ENCODE peak calls at places on chromosomes 4 and X, in nine cellular contexts. B is epithelial cell of prostate; N is NCI-H2081; G is HCT116; O is right cardiac atrium; I is stimulated activated CD4-positive, alpha-beta T cell treated with anti-CD3 and anti-CD28 coated beads, Interleukin-1b, Interleukin-23, amount 100 ng/mL, for 1 hour; C is AG04450; A is foreskin fibroblast; P is hippocampal formation. S is an unnamed sample.

GRCh38 chrX:47200385-47201150 is 6.9 kb downstream of the UBA1 start:
- DNase-seq in B (no peak), N (no peak), G (no peak), O (no peak), I (no peak), C (no peak), A (peak), P (no peak), S (no peak)

GRCh38 chrX:149074429-149074828 is 430.7 kb downstream of the IDS start:
- DNase-seq in B (no peak), N (no peak), G (no peak), O (peak), I (no peak), C (no peak), A (peak), P (no peak), S (no peak)

GRCh38 chrX:138756234-138756633 is 44.7 kb upstream of the FGF13 start:
- DNase-seq in B (no peak), N (no peak), G (no peak), O (peak), I (no peak), C (no peak), A (peak), P (no peak), S (no peak)

GRCh38 chr4:8938137-8938536 is 66.5 kb upstream of the HMX1 start:
- DNase-seq in B (no peak), N (no peak), G (no peak), O (no peak), I (no peak), C (no peak), A (no peak), P (no peak), S (no peak)

GRCh38 chrX:117990438-117990837 is 126.2 kb downstream of the KLHL13 start:
- DNase-seq in B (peak), N (no peak), G (no peak), O (no peak), I (no peak), C (peak), A (peak), P (no peak), S (no peak)

GRCh38 chr4:169795585-169795984 is 37.8 kb upstream of the HPF1 start:
- DNase-seq in B (no peak), N (no peak), G (no peak), O (no peak), I (no peak), C (no peak), A (peak), P (no peak), S (no peak)

GRCh38 chr4:132587626-132588025 is 561.5 kb upstream of the PCDH10 start:
- DNase-seq in B (no peak), N (no peak), G (no peak), O (no peak), I (no peak), C (no peak), A (no peak), P (no peak), S (no peak)

GRCh38 chr4:19005211-19005610 is 983.7 kb upstream of the LCORL start:
- DNase-seq in B (no peak), N (no peak), G (no peak), O (no peak), I (no peak), C (peak), A (no peak), P (no peak), S (no peak)

GRCh38 chrX:63747331-63747730 is 37.7 kb downstream of the ARHGEF9 start:
- DNase-seq in B (no peak), N (no peak), G (no peak), O (no peak), I (no peak), C (peak), A (peak), P (no peak), S (no peak)

GRCh38 chr4:183362916-183363542 is 40.8 kb upstream of the CLDN24 start:
- DNase-seq in B (no peak), N (no peak), G (peak), O (no peak), I (no peak), C (no peak), A (peak), P (no peak), S (no peak)

GRCh38 chr4:137106287-137106686 is 426.0 kb downstream of the PCDH18 start:
- DNase-seq in B (no peak), N (no peak), G (no peak), O (no peak), I (no peak), C (no peak), A (no peak), P (no peak), S (no peak)

GRCh38 chr4:55742655-55743191 is 76.9 kb upstream of the EXOC1L start:
- DNase-seq in B (no peak), N (no peak), G (no peak), O (no peak), I (no peak), C (peak), A (peak), P (no peak), S (no peak)

GRCh38 chrX:56786889-56787733 is 58.1 kb downstream of the NBDY start:
- DNase-seq in B (no peak), N (no peak), G (no peak), O (no peak), I (no peak), C (no peak), A (no peak), P (no peak), S (no peak)

GRCh38 chrX:1545776-1546408 is 8.9 kb upstream of the P2RY8 start:
- DNase-seq in B (no peak), N (no peak), G (no peak), O (no peak), I (no peak), C (no peak), A (no peak), P (no peak), S (no peak)

GRCh38 chrX:421646-422325 is 35.1 kb upstream of the PPP2R3B start:
- DNase-seq in B (no peak), N (no peak), G (no peak), O (peak), I (no peak), C (no peak), A (no peak), P (no peak), S (no peak)

GRCh38 chr4:63618883-63619573 is 790.2 kb downstream of the TECRL start:
- DNase-seq in B (no peak), N (no peak), G (no peak), O (no peak), I (no peak), C (no peak), A (no peak), P (no peak), S (no peak)

GRCh38 chr4:98584265-98584664 is 74.1 kb downstream of the TSPAN5 start:
- DNase-seq in B (peak), N (no peak), G (no peak), O (no peak), I (no peak), C (no peak), A (peak), P (no peak), S (no peak)

GRCh38 chr4:20311863-20312262 is 60.2 kb downstream of the SLIT2 start:
- DNase-seq in B (no peak), N (no peak), G (no peak), O (no peak), I (no peak), C (peak), A (no peak), P (no peak), S (no peak)

GRCh38 chr4:113996599-113997177 is 17.2 kb upstream of the ARSJ start:
- DNase-seq in B (peak), N (no peak), G (no peak), O (no peak), I (no peak), C (no peak), A (peak), P (no peak), S (no peak)

GRCh38 chr4:151744614-151745013 is 16.2 kb downstream of the GATB start:
- DNase-seq in B (peak), N (no peak), G (peak), O (no peak), I (no peak), C (peak), A (peak), P (no peak), S (no peak)

GRCh38 chr4:76993787-76994641 is 44.5 kb downstream of the SEPTIN11 start:
- DNase-seq in B (no peak), N (no peak), G (no peak), O (no peak), I (peak), C (no peak), A (no peak), P (no peak), S (no peak)

GRCh38 chrX:138011461-138011860 is 445.5 kb downstream of the ZIC3 start:
- DNase-seq in B (no peak), N (no peak), G (no peak), O (no peak), I (no peak), C (no peak), A (no peak), P (no peak), S (no peak)

GRCh38 chrX:54386314-54386713 is 28.5 kb upstream of the WNK3 start:
- DNase-seq in B (no peak), N (no peak), G (no peak), O (no peak), I (no peak), C (no peak), A (no peak), P (no peak), S (no peak)

GRCh38 chr4:107147864-107148263 is 111.8 kb upstream of the DKK2 start:
- DNase-seq in B (no peak), N (no peak), G (no peak), O (no peak), I (no peak), C (no peak), A (no peak), P (no peak), S (no peak)

GRCh38 chr4:96354036-96354712 is 514.3 kb downstream of the PDHA2 start:
- DNase-seq in B (no peak), N (no peak), G (no peak), O (no peak), I (no peak), C (no peak), A (no peak), P (no peak), S (no peak)

GRCh38 chr4:107153228-107153627 is 117.1 kb upstream of the DKK2 start:
- DNase-seq in B (no peak), N (no peak), G (no peak), O (no peak), I (no peak), C (no peak), A (no peak), P (no peak), S (no peak)

GRCh38 chr4:65391814-65392213 is 278.5 kb downstream of the EPHA5 start:
- DNase-seq in B (no peak), N (no peak), G (no peak), O (no peak), I (no peak), C (no peak), A (no peak), P (no peak), S (no peak)

GRCh38 chr4:145177906-145178538 is 2.4 kb downstream of the OTUD4 start:
- DNase-seq in B (no peak), N (no peak), G (no peak), O (no peak), I (no peak), C (no peak), A (peak), P (peak), S (no peak)

GRCh38 chr4:132218406-132218805 is 930.7 kb upstream of the PCDH10 start:
- DNase-seq in B (no peak), N (no peak), G (no peak), O (no peak), I (no peak), C (no peak), A (peak), P (no peak), S (no peak)

GRCh38 chr4:57426779-57427395 is 316.7 kb upstream of the IGFBP7 start:
- DNase-seq in B (no peak), N (peak), G (peak), O (peak), I (no peak), C (peak), A (peak), P (peak), S (no peak)

GRCh38 chrX:129842510-129843208 is 1.0 kb downstream of the ZDHHC9 start:
- DNase-seq in B (no peak), N (no peak), G (no peak), O (peak), I (no peak), C (no peak), A (peak), P (no peak), S (no peak)

GRCh38 chr4:136599890-136600289 is 932.4 kb downstream of the PCDH18 start:
- DNase-seq in B (no peak), N (no peak), G (no peak), O (no peak), I (no peak), C (no peak), A (no peak), P (no peak), S (no peak)

GRCh38 chr4:76601791-76602190 is 166.8 kb downstream of the SHROOM3 start:
- DNase-seq in B (no peak), N (no peak), G (no peak), O (no peak), I (no peak), C (no peak), A (peak), P (no peak), S (no peak)

GRCh38 chr4:143438710-143439109 is 74.8 kb upstream of the SMARCA5 start:
- DNase-seq in B (no peak), N (no peak), G (no peak), O (no peak), I (no peak), C (no peak), A (no peak), P (no peak), S (no peak)

S was measured in cerebellar nuclear complex.